ENCODE peak calls at places on chromosomes 11 and 22, in nine cellular contexts. One of them, this sample, is unnamed. For H3K4me1, the result is how much of the 10 kb centered on the place peaks cover.

GRCh38 chr11:28105869-28106268 is 2.1 kb downstream of the KIF18A start:
- DNase-seq in endodermal cell: no peak
- DNase-seq in colonic mucosa: no peak
- DNase-seq in heart left ventricle: no peak
- DNase-seq in esophagus squamous epithelium: no peak
- DNase-seq in transverse colon: no peak
- DNase-seq in breast epithelium: no peak
- DNase-seq in adrenal gland: no peak
- DNase-seq in upper lobe of right lung: no peak
- DNase-seq in this sample: no peak

GRCh38 chr11:113261709-113262475 is 52.5 kb upstream of the TTC12 start:
- DNase-seq in esophagus squamous epithelium: no peak
- DNase-seq in colonic mucosa: no peak
- DNase-seq in upper lobe of right lung: no peak
- DNase-seq in breast epithelium: no peak
- DNase-seq in adrenal gland: peak
- DNase-seq in endodermal cell: no peak
- DNase-seq in heart left ventricle: no peak
- DNase-seq in transverse colon: no peak
- DNase-seq in this sample: no peak

GRCh38 chr11:69358398-69359080 is 64.6 kb downstream of the MYEOV start:
- DNase-seq in endodermal cell: peak
- DNase-seq in transverse colon: peak
- DNase-seq in adrenal gland: no peak
- DNase-seq in heart left ventricle: no peak
- DNase-seq in esophagus squamous epithelium: no peak
- DNase-seq in colonic mucosa: peak
- DNase-seq in breast epithelium: peak
- DNase-seq in upper lobe of right lung: peak
- DNase-seq in this sample: no peak

GRCh38 chr11:91296628-91297027 is 928.0 kb upstream of the FAT3 start:
- DNase-seq in adrenal gland: no peak
- DNase-seq in breast epithelium: no peak
- DNase-seq in esophagus squamous epithelium: no peak
- DNase-seq in colonic mucosa: no peak
- DNase-seq in endodermal cell: no peak
- DNase-seq in heart left ventricle: no peak
- DNase-seq in upper lobe of right lung: no peak
- DNase-seq in transverse colon: no peak
- DNase-seq in this sample: no peak

GRCh38 chr11:45745065-45745811 is 59.7 kb upstream of the SLC35C1 start:
- DNase-seq in colonic mucosa: no peak
- DNase-seq in heart left ventricle: peak
- DNase-seq in breast epithelium: no peak
- DNase-seq in endodermal cell: no peak
- DNase-seq in upper lobe of right lung: no peak
- DNase-seq in adrenal gland: no peak
- DNase-seq in transverse colon: no peak
- DNase-seq in esophagus squamous epithelium: no peak
- DNase-seq in this sample: peak

GRCh38 chr11:107562647-107563208 is 2.8 kb downstream of the ALKBH8 start:
- DNase-seq in breast epithelium: no peak
- DNase-seq in endodermal cell: no peak
- DNase-seq in adrenal gland: no peak
- DNase-seq in upper lobe of right lung: no peak
- DNase-seq in transverse colon: no peak
- DNase-seq in esophagus squamous epithelium: no peak
- DNase-seq in heart left ventricle: no peak
- DNase-seq in colonic mucosa: no peak
- DNase-seq in this sample: no peak

GRCh38 chr22:46241397-46242007 is 8.6 kb downstream of the CDPF1 start:
- DNase-seq in endodermal cell: no peak
- DNase-seq in upper lobe of right lung: no peak
- DNase-seq in adrenal gland: peak
- DNase-seq in esophagus squamous epithelium: no peak
- DNase-seq in heart left ventricle: no peak
- DNase-seq in breast epithelium: no peak
- DNase-seq in colonic mucosa: no peak
- DNase-seq in transverse colon: no peak
- DNase-seq in this sample: peak

GRCh38 chr11:113546757-113547507 is 71.7 kb upstream of the DRD2 start:
- DNase-seq in colonic mucosa: no peak
- DNase-seq in breast epithelium: no peak
- DNase-seq in transverse colon: no peak
- DNase-seq in upper lobe of right lung: no peak
- DNase-seq in endodermal cell: peak
- DNase-seq in esophagus squamous epithelium: no peak
- DNase-seq in heart left ventricle: no peak
- DNase-seq in adrenal gland: no peak
- DNase-seq in this sample: no peak

GRCh38 chr11:135027461-135027860 is 615.4 kb upstream of the B3GAT1 start:
- DNase-seq in transverse colon: peak
- DNase-seq in colonic mucosa: no peak
- DNase-seq in heart left ventricle: no peak
- DNase-seq in endodermal cell: peak
- DNase-seq in upper lobe of right lung: no peak
- DNase-seq in esophagus squamous epithelium: no peak
- DNase-seq in breast epithelium: no peak
- DNase-seq in adrenal gland: peak
- DNase-seq in this sample: peak

GRCh38 chr11:63866211-63866610 is 27.3 kb downstream of the MARK2 start:
- DNase-seq in esophagus squamous epithelium: no peak
- DNase-seq in colonic mucosa: peak
- DNase-seq in endodermal cell: no peak
- DNase-seq in breast epithelium: no peak
- DNase-seq in transverse colon: peak
- DNase-seq in adrenal gland: peak
- DNase-seq in heart left ventricle: no peak
- DNase-seq in upper lobe of right lung: peak
- DNase-seq in this sample: no peak

GRCh38 chr11:9109858-9110731 is 18.7 kb upstream of the SCUBE2 start:
- DNase-seq in adrenal gland: no peak
- DNase-seq in colonic mucosa: no peak
- DNase-seq in breast epithelium: no peak
- DNase-seq in heart left ventricle: no peak
- DNase-seq in esophagus squamous epithelium: no peak
- DNase-seq in endodermal cell: no peak
- DNase-seq in upper lobe of right lung: no peak
- DNase-seq in transverse colon: no peak
- DNase-seq in this sample: no peak

GRCh38 chr11:88310246-88310645 is 27.3 kb downstream of the CTSC start:
- DNase-seq in esophagus squamous epithelium: no peak
- DNase-seq in transverse colon: no peak
- DNase-seq in upper lobe of right lung: no peak
- DNase-seq in adrenal gland: no peak
- DNase-seq in breast epithelium: no peak
- DNase-seq in colonic mucosa: no peak
- DNase-seq in endodermal cell: no peak
- DNase-seq in heart left ventricle: no peak
- DNase-seq in this sample: no peak

GRCh38 chr11:117071344-117071787 is 26.9 kb downstream of the SIK3 start:
- DNase-seq in endodermal cell: no peak
- DNase-seq in esophagus squamous epithelium: no peak
- DNase-seq in heart left ventricle: no peak
- DNase-seq in adrenal gland: peak
- DNase-seq in colonic mucosa: peak
- DNase-seq in upper lobe of right lung: no peak
- DNase-seq in breast epithelium: peak
- DNase-seq in transverse colon: peak
- DNase-seq in this sample: peak

GRCh38 chr11:117070016-117070415 is 28.2 kb downstream of the SIK3 start:
- DNase-seq in colonic mucosa: no peak
- DNase-seq in endodermal cell: no peak
- DNase-seq in adrenal gland: peak
- DNase-seq in upper lobe of right lung: no peak
- DNase-seq in breast epithelium: no peak
- DNase-seq in transverse colon: no peak
- DNase-seq in heart left ventricle: no peak
- DNase-seq in esophagus squamous epithelium: no peak
- DNase-seq in this sample: no peak

GRCh38 chr11:117064275-117064674 is 34.0 kb downstream of the SIK3 start:
- DNase-seq in heart left ventricle: no peak
- DNase-seq in esophagus squamous epithelium: no peak
- DNase-seq in colonic mucosa: no peak
- DNase-seq in endodermal cell: no peak
- DNase-seq in transverse colon: no peak
- DNase-seq in breast epithelium: no peak
- DNase-seq in adrenal gland: no peak
- DNase-seq in upper lobe of right lung: no peak
- DNase-seq in this sample: no peak

GRCh38 chr11:117066959-117067358 is 31.3 kb downstream of the SIK3 start:
- DNase-seq in upper lobe of right lung: no peak
- DNase-seq in heart left ventricle: no peak
- DNase-seq in breast epithelium: no peak
- DNase-seq in transverse colon: no peak
- DNase-seq in colonic mucosa: no peak
- DNase-seq in esophagus squamous epithelium: no peak
- DNase-seq in adrenal gland: no peak
- DNase-seq in endodermal cell: no peak
- DNase-seq in this sample: no peak

DNA sequence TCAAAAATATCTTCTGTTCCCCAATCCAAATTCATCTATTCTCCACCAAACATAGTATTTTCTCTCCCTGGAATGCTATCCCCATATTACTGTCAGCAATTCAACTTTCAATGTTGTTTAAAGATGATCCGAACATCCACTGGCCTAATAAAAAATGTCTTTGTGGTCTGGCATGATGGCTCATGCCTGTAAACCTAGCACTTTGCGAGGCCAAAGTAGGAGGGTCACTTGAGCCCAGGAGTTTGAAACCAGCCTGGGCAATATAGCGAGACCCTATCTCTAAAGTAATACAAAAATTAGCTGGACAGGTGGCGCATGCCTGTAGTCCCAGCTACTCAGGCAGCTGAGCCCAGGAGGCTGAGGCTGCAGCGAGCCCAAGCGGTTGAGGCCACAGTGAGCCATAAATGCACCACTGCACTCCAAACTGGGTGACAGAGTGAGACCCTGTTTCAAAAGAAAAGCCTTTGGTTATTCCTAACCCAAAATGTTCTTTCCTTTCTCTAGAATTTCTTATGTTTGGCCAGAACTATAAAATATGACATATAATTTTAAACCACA is 29.8 kb downstream of the SIK3 start:
- DNase-seq in transverse colon: no peak
- DNase-seq in breast epithelium: no peak
- DNase-seq in adrenal gland: no peak
- DNase-seq in colonic mucosa: no peak
- DNase-seq in endodermal cell: no peak
- DNase-seq in upper lobe of right lung: no peak
- DNase-seq in esophagus squamous epithelium: no peak
- DNase-seq in heart left ventricle: no peak
- DNase-seq in this sample: no peak
- TF ChIP-seq CTCF in transverse colon: no peak
- TF ChIP-seq CTCF in breast epithelium: no peak
- TF ChIP-seq CTCF in adrenal gland: no peak
- TF ChIP-seq CTCF in colonic mucosa: no peak
- TF ChIP-seq CTCF in endodermal cell: no peak
- TF ChIP-seq CTCF in upper lobe of right lung: no peak
- TF ChIP-seq CTCF in esophagus squamous epithelium: no peak
- TF ChIP-seq CTCF in heart left ventricle: no peak
- TF ChIP-seq CTCF in this sample: no peak

DNA sequence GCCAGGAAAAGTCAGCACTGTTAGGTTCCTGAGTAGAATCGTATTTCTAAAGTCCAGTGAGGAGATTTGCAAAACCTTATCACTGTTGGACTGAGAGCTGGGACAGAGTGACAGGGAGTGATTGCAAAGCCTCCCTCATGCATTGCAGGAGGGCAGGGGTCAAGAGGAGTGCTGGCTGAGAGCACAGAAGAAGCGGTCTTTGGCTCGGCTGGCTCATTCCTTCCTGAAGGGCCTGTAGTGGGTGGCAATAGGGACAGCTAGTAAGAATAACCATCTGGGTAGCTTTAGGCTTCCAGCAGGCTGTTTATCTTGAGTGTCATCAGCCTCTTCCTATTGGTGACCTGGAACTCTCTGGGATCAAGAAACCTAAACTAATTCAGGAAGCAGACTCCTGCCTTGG is 53.4 kb downstream of the CD44 start:
- DNase-seq in transverse colon: peak
- DNase-seq in endodermal cell: no peak
- DNase-seq in esophagus squamous epithelium: no peak
- DNase-seq in upper lobe of right lung: peak
- DNase-seq in heart left ventricle: peak
- DNase-seq in breast epithelium: no peak
- DNase-seq in colonic mucosa: peak
- DNase-seq in adrenal gland: peak
- DNase-seq in this sample: peak
- H3K27ac ChIP-seq in transverse colon: peak
- H3K27ac ChIP-seq in endodermal cell: no peak
- H3K27ac ChIP-seq in esophagus squamous epithelium: no peak
- H3K27ac ChIP-seq in upper lobe of right lung: no peak
- H3K27ac ChIP-seq in heart left ventricle: peak
- H3K27ac ChIP-seq in breast epithelium: peak
- H3K27ac ChIP-seq in colonic mucosa: no peak
- H3K27ac ChIP-seq in adrenal gland: peak
- H3K27ac ChIP-seq in this sample: peak

GRCh38 chr11:61515686-61516085 is 7.1 kb downstream of the LRRC10B start:
- DNase-seq in breast epithelium: no peak
- DNase-seq in esophagus squamous epithelium: no peak
- DNase-seq in heart left ventricle: no peak
- DNase-seq in upper lobe of right lung: no peak
- DNase-seq in adrenal gland: no peak
- DNase-seq in endodermal cell: no peak
- DNase-seq in colonic mucosa: no peak
- DNase-seq in transverse colon: no peak
- DNase-seq in this sample: no peak
- H3K4me1 ChIP-seq in breast epithelium: under half
- H3K4me1 ChIP-seq in esophagus squamous epithelium: under half
- H3K4me1 ChIP-seq in heart left ventricle: under half
- H3K4me1 ChIP-seq in upper lobe of right lung: under half
- H3K4me1 ChIP-seq in adrenal gland: under half
- H3K4me1 ChIP-seq in endodermal cell: under half
- H3K4me1 ChIP-seq in colonic mucosa: under half
- H3K4me1 ChIP-seq in transverse colon: under half
- H3K4me1 ChIP-seq in this sample: under half

GRCh38 chr22:21946262-21946925 is 6.3 kb downstream of the PPM1F start:
- DNase-seq in adrenal gland: no peak
- DNase-seq in colonic mucosa: no peak
- DNase-seq in transverse colon: no peak
- DNase-seq in heart left ventricle: no peak
- DNase-seq in esophagus squamous epithelium: no peak
- DNase-seq in breast epithelium: no peak
- DNase-seq in upper lobe of right lung: no peak
- DNase-seq in endodermal cell: no peak
- DNase-seq in this sample: no peak

GRCh38 chr22:21948390-21948789 is 4.3 kb downstream of the PPM1F start:
- DNase-seq in esophagus squamous epithelium: no peak
- DNase-seq in breast epithelium: no peak
- DNase-seq in colonic mucosa: no peak
- DNase-seq in endodermal cell: peak
- DNase-seq in upper lobe of right lung: no peak
- DNase-seq in heart left ventricle: no peak
- DNase-seq in transverse colon: no peak
- DNase-seq in adrenal gland: no peak
- DNase-seq in this sample: no peak

GRCh38 chr22:21948824-21949568 is 3.7 kb downstream of the PPM1F start:
- DNase-seq in heart left ventricle: no peak
- DNase-seq in endodermal cell: no peak
- DNase-seq in esophagus squamous epithelium: no peak
- DNase-seq in upper lobe of right lung: no peak
- DNase-seq in breast epithelium: no peak
- DNase-seq in colonic mucosa: no peak
- DNase-seq in transverse colon: no peak
- DNase-seq in adrenal gland: no peak
- DNase-seq in this sample: no peak

GRCh38 chr22:21945453-21946261 is 7.0 kb downstream of the PPM1F start:
- DNase-seq in transverse colon: no peak
- DNase-seq in breast epithelium: no peak
- DNase-seq in endodermal cell: no peak
- DNase-seq in adrenal gland: peak
- DNase-seq in upper lobe of right lung: no peak
- DNase-seq in heart left ventricle: no peak
- DNase-seq in colonic mucosa: no peak
- DNase-seq in esophagus squamous epithelium: no peak
- DNase-seq in this sample: no peak

GRCh38 chr22:21947040-21948014 is 5.3 kb downstream of the PPM1F start:
- DNase-seq in endodermal cell: peak
- DNase-seq in esophagus squamous epithelium: no peak
- DNase-seq in upper lobe of right lung: no peak
- DNase-seq in adrenal gland: no peak
- DNase-seq in transverse colon: no peak
- DNase-seq in colonic mucosa: no peak
- DNase-seq in breast epithelium: no peak
- DNase-seq in heart left ventricle: no peak
- DNase-seq in this sample: no peak
- TF ChIP-seq CTCF in endodermal cell: peak
- TF ChIP-seq CTCF in esophagus squamous epithelium: peak
- TF ChIP-seq CTCF in upper lobe of right lung: peak
- TF ChIP-seq CTCF in adrenal gland: peak
- TF ChIP-seq CTCF in transverse colon: peak
- TF ChIP-seq CTCF in colonic mucosa: no peak
- TF ChIP-seq CTCF in breast epithelium: peak
- TF ChIP-seq CTCF in heart left ventricle: peak
- TF ChIP-seq CTCF in this sample: peak